ENCODE peak calls at places on chromosomes 7 and 10, in nine cellular contexts. U, X, M, I, J, F, R, W and T are unnamed samples.

GRCh38 chr10:12605580-12606405 is 256.4 kb downstream of the CAMK1D start:
- DNase-seq in U (no peak), X (peak), M (peak), I (no peak), J (peak), F (peak), R (peak), W (peak), T (peak)

GRCh38 chr7:25347360-25347759 is 119.1 kb upstream of the NPVF start:
- DNase-seq in U (no peak), X (no peak), M (no peak), I (no peak), J (no peak), F (no peak), R (no peak), W (no peak), T (no peak)

GRCh38 chr10:128625926-128626325 is 499.7 kb upstream of the MKI67 start:
- DNase-seq in U (no peak), X (no peak), M (no peak), I (no peak), J (no peak), F (no peak), R (no peak), W (no peak), T (no peak)

GRCh38 chr7:91325731-91326130 is 61.5 kb downstream of the FZD1 start:
- DNase-seq in U (no peak), X (no peak), M (no peak), I (no peak), J (no peak), F (no peak), R (no peak), W (no peak), T (no peak)

GRCh38 chr10:70537398-70538194 is 59.0 kb downstream of the PALD1 start:
- DNase-seq in U (no peak), X (no peak), M (no peak), I (peak), J (no peak), F (no peak), R (peak), W (no peak), T (peak)

GRCh38 chr7:73363225-73364005 is 35.5 kb downstream of the FKBP6 start:
- DNase-seq in U (no peak), X (no peak), M (no peak), I (no peak), J (no peak), F (no peak), R (no peak), W (no peak), T (no peak)

GRCh38 chr7:44491229-44491628 is 771 bp upstream of the NUDCD3 start:
- DNase-seq in U (no peak), X (no peak), M (no peak), I (no peak), J (no peak), F (no peak), R (no peak), W (no peak), T (no peak)

GRCh38 chr10:45580371-45580770 is 92.2 kb downstream of the ZFAND4 start:
- DNase-seq in U (no peak), X (no peak), M (no peak), I (no peak), J (no peak), F (no peak), R (no peak), W (no peak), T (peak)

GRCh38 chr7:92944633-92945032 is 108.3 kb upstream of the CDK6 start:
- DNase-seq in U (no peak), X (no peak), M (no peak), I (no peak), J (no peak), F (peak), R (peak), W (no peak), T (no peak)

GRCh38 chr7:143882611-143883078 is 19.3 kb downstream of the TCAF1 start:
- DNase-seq in U (no peak), X (peak), M (no peak), I (peak), J (peak), F (peak), R (peak), W (no peak), T (peak)

GRCh38 chr10:30999084-30999712 is 32.5 kb downstream of the ZNF438 start:
- DNase-seq in U (no peak), X (peak), M (no peak), I (no peak), J (no peak), F (no peak), R (no peak), W (no peak), T (no peak)

GRCh38 chr10:121974535-121975294 is at the start of gene NSMCE4A:
- DNase-seq in U (no peak), X (peak), M (peak), I (peak), J (peak), F (peak), R (peak), W (peak), T (peak)

GRCh38 chr7:6889252-6889812 is 63.3 kb upstream of the CCZ1B start:
- DNase-seq in U (no peak), X (no peak), M (no peak), I (no peak), J (no peak), F (no peak), R (no peak), W (no peak), T (no peak)

GRCh38 chr7:115478426-115478825 is 552.1 kb downstream of the TFEC start:
- DNase-seq in U (no peak), X (peak), M (no peak), I (no peak), J (no peak), F (no peak), R (no peak), W (no peak), T (no peak)

GRCh38 chr7:43204081-43204480 is 91.6 kb downstream of the HECW1 start:
- DNase-seq in U (no peak), X (peak), M (no peak), I (no peak), J (no peak), F (no peak), R (no peak), W (no peak), T (no peak)

GRCh38 chr7:38054199-38054598 is 123.8 kb upstream of the STARD3NL start:
- DNase-seq in U (no peak), X (no peak), M (no peak), I (no peak), J (no peak), F (no peak), R (no peak), W (no peak), T (no peak)

GRCh38 chr10:59865101-59865500 is 41.3 kb downstream of the CCDC6 start:
- DNase-seq in U (no peak), X (peak), M (no peak), I (no peak), J (no peak), F (peak), R (peak), W (peak), T (peak)

GRCh38 chr7:134594877-134595276 is 46.0 kb downstream of the AKR1B15 start:
- DNase-seq in U (no peak), X (no peak), M (no peak), I (no peak), J (no peak), F (no peak), R (no peak), W (no peak), T (no peak)

GRCh38 chr10:129391464-129391863 is 75.6 kb upstream of the MGMT start:
- DNase-seq in U (no peak), X (no peak), M (no peak), I (no peak), J (no peak), F (no peak), R (no peak), W (no peak), T (no peak)

GRCh38 chr10:125001313-125002043 is 59.6 kb downstream of the ZRANB1 start:
- DNase-seq in U (no peak), X (no peak), M (no peak), I (no peak), J (no peak), F (no peak), R (no peak), W (no peak), T (peak)